ENCODE peak calls at places on chromosome 3, in eight cellular contexts. Y is BE2C, Q is fibroblast of mammary gland, B is GM23338, O is lower lobe of right lung, F is tibial artery, S is spleen, P is esophagus squamous epithelium. I is an unnamed sample.

GRCh38 chr3:86702381-86702958 is 288.5 kb downstream of the VGLL3 start:
- DNase-seq in O (no peak), Q (peak), F (no peak), S (no peak), P (no peak), B (peak), Y (no peak), I (no peak)

GRCh38 chr3:59426851-59427565 is 377.2 kb upstream of the CFAP20DC start:
- DNase-seq in Y (no peak), O (no peak), Q (peak), P (no peak), S (no peak), B (no peak), F (no peak), I (no peak)

GRCh38 chr3:63228677-63229076 is 49.4 kb upstream of the SYNPR start:
- DNase-seq in O (no peak), B (peak), F (no peak), P (no peak), S (no peak), Q (peak), Y (peak), I (peak)

GRCh38 chr3:171458857-171459129 is 1.4 kb downstream of the TNIK start:
- DNase-seq in S (no peak), Y (no peak), P (no peak), B (peak), Q (no peak), F (no peak), O (no peak), I (peak)

GRCh38 chr3:107251819-107252218 is 125.4 kb upstream of the CCDC54 start:
- DNase-seq in B (no peak), S (no peak), O (no peak), Q (no peak), Y (no peak), F (no peak), P (no peak), I (no peak)

GRCh38 chr3:52401551-52401950 is 43.4 kb downstream of the SEMA3G start:
- DNase-seq in O (peak), F (no peak), S (peak), B (no peak), Q (no peak), Y (no peak), P (no peak), I (no peak)

GRCh38 chr3:45092132-45093031 is 53.8 kb downstream of the CDCP1 start:
- DNase-seq in F (no peak), Y (no peak), O (no peak), P (no peak), B (no peak), Q (peak), S (no peak), I (no peak)

GRCh38 chr3:157530637-157531300 is 27.6 kb upstream of the VEPH1 start:
- DNase-seq in Q (peak), Y (no peak), O (no peak), S (no peak), P (no peak), B (no peak), F (no peak), I (no peak)

GRCh38 chr3:40864146-40864782 is 335.0 kb upstream of the CTNNB1 start:
- DNase-seq in P (no peak), F (no peak), S (no peak), Y (no peak), O (no peak), Q (no peak), B (no peak), I (no peak)

GRCh38 chr3:51739100-51739499 is 32.2 kb downstream of the GRM2 start:
- DNase-seq in F (no peak), S (no peak), O (no peak), Q (no peak), B (no peak), P (no peak), Y (no peak), I (no peak)

GRCh38 chr3:24683511-24684384 is 189.1 kb upstream of the THRB start:
- DNase-seq in F (no peak), O (no peak), S (no peak), B (peak), P (no peak), Q (peak), Y (no peak), I (no peak)

GRCh38 chr3:9750556-9751411 is 1.0 kb downstream of the OGG1 start:
- DNase-seq in S (no peak), O (no peak), Y (no peak), B (no peak), P (no peak), F (no peak), Q (peak), I (no peak)

GRCh38 chr3:46699846-46700523 is 1.2 kb upstream of the TMIE start:
- DNase-seq in P (no peak), B (no peak), F (peak), Q (no peak), Y (no peak), S (peak), O (peak), I (no peak)

GRCh38 chr3:194619741-194620140 is 13.5 kb downstream of the TMEM44 start:
- DNase-seq in B (no peak), S (no peak), Y (no peak), P (no peak), O (no peak), F (no peak), Q (no peak), I (no peak)

GRCh38 chr3:56624725-56625124 is 58.3 kb downstream of the TASOR start:
- DNase-seq in O (no peak), S (no peak), Y (no peak), B (no peak), P (no peak), F (no peak), Q (peak), I (no peak)

GRCh38 chr3:16516695-16517481 is 3.4 kb upstream of the RFTN1 start:
- DNase-seq in Q (peak), S (peak), Y (peak), F (no peak), P (no peak), O (no peak), B (peak), I (no peak)

GRCh38 chr3:23650371-23651140 is 155.2 kb upstream of the UBE2E1 start:
- DNase-seq in Y (no peak), Q (peak), F (no peak), O (no peak), S (no peak), P (no peak), B (no peak), I (no peak)

GRCh38 chr3:9179826-9180763 is 69.4 kb downstream of the SRGAP3 start:
- DNase-seq in F (no peak), B (no peak), Q (no peak), S (no peak), P (no peak), O (no peak), Y (no peak), I (no peak)

GRCh38 chr3:104687362-104687761 is 679.3 kb upstream of the ALCAM start:
- DNase-seq in S (no peak), P (no peak), B (no peak), Q (no peak), O (no peak), Y (no peak), F (no peak), I (no peak)

GRCh38 chr3:53140575-53141467 is 10.6 kb upstream of the RFT1 start:
- DNase-seq in O (no peak), B (no peak), Y (no peak), P (no peak), S (no peak), F (no peak), Q (peak), I (no peak)

GRCh38 chr3:52232279-52233107 is 6.5 kb downstream of the TWF2 start:
- DNase-seq in P (no peak), Q (no peak), S (no peak), F (no peak), B (no peak), O (peak), Y (no peak), I (no peak)

GRCh38 chr3:149739396-149739795 is 12.9 kb downstream of the COMMD2 start:
- DNase-seq in F (no peak), B (no peak), S (no peak), Q (no peak), O (no peak), Y (no peak), P (no peak), I (no peak)

GRCh38 chr3:146067048-146067447 is 93.9 kb downstream of the PLOD2 start:
- DNase-seq in P (no peak), Y (no peak), Q (peak), F (no peak), S (no peak), O (no peak), B (no peak), I (no peak)

GRCh38 chr3:85576091-85576690 is 617.4 kb downstream of the CADM2 start:
- DNase-seq in P (no peak), Q (peak), F (peak), B (peak), Y (peak), S (no peak), O (peak), I (peak)

GRCh38 chr3:183182732-183183610 is 20.4 kb upstream of the LAMP3 start:
- DNase-seq in S (no peak), Q (peak), P (no peak), O (no peak), Y (no peak), B (no peak), F (no peak), I (no peak)

GRCh38 chr3:52399131-52399530 is 45.8 kb downstream of the SEMA3G start:
- DNase-seq in Q (no peak), F (no peak), O (peak), S (peak), Y (no peak), B (no peak), P (no peak), I (no peak)

GRCh38 chr3:121595765-121596406 is 2.7 kb downstream of the FBXO40 start:
- DNase-seq in B (no peak), O (no peak), Q (no peak), F (no peak), P (no peak), Y (no peak), S (no peak), I (no peak)

GRCh38 chr3:167033866-167034265 is 346.2 kb downstream of the ZBBX start:
- DNase-seq in P (no peak), B (no peak), Q (no peak), F (no peak), O (no peak), S (no peak), Y (no peak), I (no peak)

GRCh38 chr3:100891033-100891432 is 102.2 kb downstream of the ABI3BP start:
- DNase-seq in B (peak), F (no peak), P (no peak), Q (peak), Y (no peak), S (no peak), O (no peak), I (no peak)

GRCh38 chr3:4899654-4900236 is 79.5 kb upstream of the BHLHE40 start:
- DNase-seq in S (no peak), O (no peak), P (no peak), Y (no peak), Q (peak), F (peak), B (no peak), I (no peak)

GRCh38 chr3:38157562-38157961 is 7.8 kb upstream of the OXSR1 start:
- DNase-seq in B (no peak), O (no peak), P (no peak), S (no peak), Q (no peak), F (no peak), Y (no peak), I (no peak)

GRCh38 chr3:182182531-182182968 is 470.8 kb downstream of the SOX2 start:
- DNase-seq in S (no peak), F (no peak), O (no peak), B (no peak), Q (peak), P (no peak), Y (no peak), I (no peak)

GRCh38 chr3:169472259-169472900 is 191.1 kb downstream of the MECOM start:
- DNase-seq in Q (no peak), O (no peak), S (no peak), F (no peak), Y (no peak), B (no peak), P (no peak), I (no peak)

GRCh38 chr3:107942244-107942643 is 148.6 kb downstream of the CD47 start:
- DNase-seq in F (no peak), B (no peak), Y (no peak), O (no peak), Q (peak), P (no peak), S (no peak), I (no peak)

GRCh38 chr3:197564097-197564843 is 8.5 kb upstream of the BDH1 start:
- DNase-seq in O (no peak), P (no peak), Y (no peak), B (peak), Q (peak), S (no peak), F (no peak), I (no peak)

GRCh38 chr3:136074546-136074945 is 109.0 kb downstream of the PPP2R3A start:
- DNase-seq in F (no peak), O (no peak), S (no peak), Y (no peak), B (no peak), P (no peak), Q (peak), I (no peak)

GRCh38 chr3:58998476-58999117 is 51.2 kb downstream of the CFAP20DC start:
- DNase-seq in B (no peak), F (no peak), P (no peak), Y (peak), O (no peak), Q (peak), S (no peak), I (no peak)

GRCh38 chr3:100630664-100631063 is 21.3 kb downstream of the ADGRG7 start:
- DNase-seq in F (no peak), Q (peak), Y (no peak), O (no peak), S (no peak), P (no peak), B (peak), I (no peak)

GRCh38 chr3:26984601-26985000 is 362.0 kb downstream of the LRRC3B start:
- DNase-seq in F (no peak), B (no peak), O (no peak), Y (no peak), S (no peak), Q (no peak), P (no peak), I (no peak)
- TF ChIP-seq CTCF in F (no peak), B (no peak), O (no peak), Y (no peak), S (no peak), Q (no peak), P (no peak), I (no peak)

DNA sequence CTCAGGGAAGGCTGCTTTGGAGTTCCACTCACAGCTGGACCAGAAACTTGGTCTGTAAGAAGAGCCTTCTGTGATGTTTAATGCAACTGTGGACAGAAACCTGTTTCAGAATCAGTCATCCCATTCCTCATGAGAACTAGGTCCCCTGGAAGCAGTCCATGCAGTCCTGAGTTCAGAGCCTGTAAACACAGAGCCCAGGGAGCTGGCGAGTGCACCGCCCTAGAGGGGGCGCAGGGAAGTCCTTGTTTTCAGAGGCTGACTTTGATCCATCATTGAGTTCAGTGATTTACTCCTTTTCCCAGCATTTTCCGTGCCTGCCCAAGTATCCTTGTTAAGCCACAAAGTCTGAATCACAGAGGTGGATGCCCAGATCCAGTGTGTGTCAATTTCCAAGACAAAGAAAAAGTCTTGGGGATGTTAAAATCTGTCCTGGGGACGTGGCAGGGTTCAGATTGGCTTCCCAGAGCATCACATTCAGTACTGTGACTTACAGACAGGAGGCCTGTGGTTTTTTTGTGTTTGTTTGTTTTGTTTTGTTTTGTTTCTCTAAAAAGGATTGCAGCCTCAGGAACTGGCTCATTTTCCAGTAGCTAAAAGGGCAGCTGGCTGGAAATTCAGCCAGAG is 9.8 kb upstream of the TXNRD3 start:
- DNase-seq in P (no peak), S (no peak), F (no peak), O (no peak), B (peak), Y (no peak), Q (peak), I (no peak)
- TF ChIP-seq CTCF in P (no peak), S (no peak), F (no peak), O (no peak), B (peak), Y (peak), Q (peak), I (peak)

GRCh38 chr3:102177075-102177755 is 257.6 kb upstream of the ZPLD1 start:
- DNase-seq in S (no peak), P (no peak), O (no peak), B (no peak), Q (no peak), Y (no peak), F (no peak), I (no peak)

GRCh38 chr3:102174312-102174712 is 260.5 kb upstream of the ZPLD1 start:
- DNase-seq in F (no peak), Y (no peak), B (no peak), S (no peak), Q (peak), O (no peak), P (no peak), I (no peak)

GRCh38 chr3:102178817-102179216 is 256.0 kb upstream of the ZPLD1 start:
- DNase-seq in B (no peak), F (no peak), Q (no peak), P (no peak), Y (no peak), S (no peak), O (no peak), I (no peak)

GRCh38 chr3:102176393-102176792 is 258.4 kb upstream of the ZPLD1 start:
- DNase-seq in Q (no peak), P (no peak), B (no peak), F (no peak), O (no peak), Y (no peak), S (no peak), I (no peak)

GRCh38 chr3:102174832-102175374 is 259.9 kb upstream of the ZPLD1 start:
- DNase-seq in F (no peak), Q (no peak), O (no peak), S (no peak), P (no peak), Y (no peak), B (no peak), I (no peak)
- TF ChIP-seq CTCF in F (no peak), Q (no peak), O (no peak), S (no peak), P (no peak), Y (no peak), B (no peak), I (no peak)

GRCh38 chr3:48991851-48992545 is 2.0 kb downstream of the P4HTM start:
- DNase-seq in P (no peak), Y (no peak), F (no peak), S (peak), Q (no peak), O (no peak), B (no peak), I (no peak)

GRCh38 chr3:48989126-48989795 is 780 bp upstream of the P4HTM start:
- DNase-seq in Y (peak), Q (no peak), O (no peak), P (no peak), S (no peak), F (no peak), B (no peak), I (no peak)

GRCh38 chr3:48993834-48994233 is 3.8 kb downstream of the P4HTM start:
- DNase-seq in O (no peak), F (no peak), S (peak), B (no peak), Y (no peak), Q (no peak), P (no peak), I (no peak)

GRCh38 chr3:48989796-48990635 is at the start of gene P4HTM:
- DNase-seq in S (peak), Q (peak), B (peak), O (peak), F (peak), P (no peak), Y (peak), I (peak)

DNA sequence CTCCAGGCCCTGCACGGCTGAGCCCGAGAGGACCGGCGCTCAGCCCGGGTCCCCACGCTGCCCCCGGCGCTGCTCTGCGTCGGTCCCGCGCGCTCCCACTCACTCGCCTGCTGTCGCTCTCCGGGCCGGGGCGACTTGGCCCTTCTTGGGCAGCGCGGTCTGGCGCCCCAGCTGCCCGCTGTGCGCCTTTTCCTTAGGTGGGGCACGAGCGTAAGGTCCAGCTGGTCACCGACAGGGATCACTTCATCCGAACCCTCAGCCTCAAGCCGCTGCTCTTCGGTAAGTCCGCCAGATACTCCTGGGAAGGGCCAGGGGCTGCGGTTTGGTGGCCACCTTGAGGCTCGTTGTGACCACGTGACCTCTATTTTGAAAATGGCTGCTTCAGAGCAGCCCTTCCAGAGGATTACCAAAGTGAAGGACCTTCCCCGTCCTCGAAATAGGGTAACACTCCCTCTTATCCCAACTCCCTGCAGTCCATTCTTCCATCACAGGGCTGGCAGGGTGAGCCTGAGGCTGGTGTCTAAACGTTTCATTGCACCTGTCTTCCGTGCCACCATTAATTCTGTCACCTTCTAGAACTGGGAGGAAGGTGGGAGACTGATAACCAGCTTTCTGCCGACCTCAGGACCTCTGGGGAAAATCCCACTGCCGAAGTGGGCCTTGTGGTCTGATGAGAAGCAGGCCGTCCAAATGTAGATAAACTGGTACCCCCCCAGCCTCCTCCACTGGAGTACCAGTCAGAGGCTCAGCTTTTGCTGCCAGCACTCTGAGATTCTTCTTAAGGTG is 788 bp downstream of the P4HTM start:
- DNase-seq in Q (no peak), P (no peak), F (no peak), O (no peak), S (no peak), Y (peak), B (peak), I (no peak)
- TF ChIP-seq CTCF in Q (no peak), P (no peak), F (no peak), O (no peak), S (no peak), Y (no peak), B (no peak), I (no peak)

GRCh38 chr3:98662699-98663098 is 69.3 kb upstream of the CPOX start:
- DNase-seq in Y (no peak), P (no peak), O (no peak), B (no peak), F (no peak), S (no peak), Q (no peak), I (no peak)

GRCh38 chr3:98651766-98652077 is 58.3 kb upstream of the CPOX start:
- DNase-seq in P (no peak), F (no peak), O (no peak), Q (no peak), S (no peak), Y (no peak), B (no peak), I (no peak)

GRCh38 chr3:98655666-98656065 is 62.3 kb upstream of the CPOX start:
- DNase-seq in Q (peak), B (no peak), S (no peak), P (no peak), Y (no peak), F (no peak), O (no peak), I (no peak)

GRCh38 chr3:98657429-98657828 is 64.0 kb upstream of the CPOX start:
- DNase-seq in Q (peak), O (peak), F (no peak), P (no peak), B (peak), Y (peak), S (peak), I (no peak)
- TF ChIP-seq CTCF in Q (no peak), O (peak), F (no peak), P (no peak), B (peak), Y (peak), S (no peak), I (peak)